ENCODE peak calls at places on chromosomes 2 and 18, in seven cellular contexts. K is mucosa of descending colon, T is sigmoid colon, D is fibroblast of lung, J is keratinocyte, B is cardiac muscle cell, G is esophagus squamous epithelium. V is an unnamed sample. For H3K4me1, the result is how much of the 10 kb centered on the place peaks cover.

GRCh38 chr2:235526166-235526565 is 32.3 kb downstream of the AGAP1 start:
- DNase-seq in B (no peak), T (no peak), J (no peak), K (no peak), D (no peak), G (no peak), V (no peak)

GRCh38 chr2:85273732-85274731 is 53.8 kb downstream of the TGOLN2 start:
- DNase-seq in G (no peak), J (peak), B (peak), T (peak), K (no peak), D (peak), V (peak)

GRCh38 chr18:48827321-48828200 is 123.2 kb downstream of the SMAD7 start:
- DNase-seq in J (no peak), T (peak), D (peak), K (peak), B (peak), G (no peak), V (no peak)

GRCh38 chr2:45275235-45275805 is 266.1 kb upstream of the SIX2 start:
- DNase-seq in K (no peak), D (peak), J (no peak), G (no peak), T (peak), B (no peak), V (no peak)

GRCh38 chr2:14424478-14425390 is 207.8 kb upstream of the LRATD1 start:
- DNase-seq in D (no peak), K (no peak), T (no peak), B (no peak), G (no peak), J (no peak), V (no peak)

GRCh38 chr2:28360066-28360741 is 32.5 kb upstream of the FOSL2 start:
- DNase-seq in J (no peak), G (no peak), K (no peak), B (no peak), T (no peak), D (no peak), V (peak)

GRCh38 chr2:238999290-238999741 is 151.4 kb downstream of the TWIST2 start:
- DNase-seq in G (no peak), B (no peak), D (peak), J (no peak), K (no peak), T (peak), V (peak)

GRCh38 chr2:173669271-173669853 is 295.8 kb downstream of the SP3 start:
- DNase-seq in B (no peak), D (peak), G (no peak), J (no peak), T (no peak), K (no peak), V (no peak)

GRCh38 chr2:129802290-129802689 is 177.2 kb upstream of the RAB6C start:
- DNase-seq in T (no peak), J (no peak), D (no peak), K (no peak), B (no peak), G (no peak), V (no peak)

GRCh38 chr18:79857082-79857661 is 59.4 kb downstream of the KCNG2 start:
- DNase-seq in J (no peak), D (peak), K (no peak), T (no peak), G (no peak), B (peak), V (no peak)

GRCh38 chr2:179596018-179596417 is 265.4 kb downstream of the ZNF385B start:
- DNase-seq in J (peak), K (no peak), G (no peak), D (peak), B (no peak), T (no peak), V (no peak)

GRCh38 chr2:157329524-157329923 is 3.9 kb upstream of the ERMN start:
- DNase-seq in B (no peak), D (no peak), G (no peak), T (no peak), J (no peak), K (peak), V (no peak)

GRCh38 chr2:196758474-196759377 is 40.8 kb downstream of the GTF3C3 start:
- DNase-seq in J (no peak), T (no peak), G (no peak), D (peak), K (no peak), B (no peak), V (no peak)

GRCh38 chr2:71748227-71748626 is 294.9 kb downstream of the DYSF start:
- DNase-seq in D (peak), K (no peak), J (no peak), T (peak), G (no peak), B (no peak), V (no peak)

GRCh38 chr18:67805261-67805660 is 288.7 kb upstream of the DSEL start:
- DNase-seq in K (no peak), G (no peak), B (no peak), T (no peak), D (no peak), J (no peak), V (no peak)

GRCh38 chr2:59176737-59177136 is 935.6 kb upstream of the FANCL start:
- DNase-seq in B (no peak), G (no peak), D (no peak), J (no peak), K (no peak), T (no peak), V (no peak)

GRCh38 chr2:55518846-55519167 is 711 bp upstream of the CFAP36 start:
- DNase-seq in J (no peak), G (no peak), D (no peak), T (no peak), K (no peak), B (peak), V (no peak)

GRCh38 chr18:76970749-76971148 is 148.4 kb downstream of the ZNF236 start:
- DNase-seq in D (no peak), K (no peak), G (no peak), T (no peak), J (no peak), B (no peak), V (no peak)

GRCh38 chr18:36265035-36265434 is 32.5 kb upstream of the FHOD3 start:
- DNase-seq in B (peak), K (no peak), D (peak), G (no peak), T (no peak), J (no peak), V (no peak)

GRCh38 chr2:230895536-230896345 is 29.3 kb downstream of the GPR55 start:
- DNase-seq in B (no peak), K (peak), D (no peak), J (no peak), T (peak), G (no peak), V (peak)

GRCh38 chr2:66682476-66682875 is 247.6 kb downstream of the MEIS1 start:
- DNase-seq in K (no peak), D (no peak), G (no peak), J (no peak), B (no peak), T (no peak), V (no peak)

GRCh38 chr2:33478968-33479691 is 2.7 kb downstream of the RASGRP3 start:
- DNase-seq in B (no peak), J (no peak), G (no peak), K (no peak), D (no peak), T (no peak), V (no peak)

GRCh38 chr2:4979127-4979526 is 713.1 kb upstream of the SOX11 start:
- DNase-seq in B (no peak), D (no peak), K (no peak), G (no peak), T (no peak), J (no peak), V (no peak)

GRCh38 chr2:60555066-60555793 is 1.8 kb upstream of the BCL11A start:
- DNase-seq in G (no peak), J (no peak), K (peak), D (peak), T (peak), B (peak), V (no peak)

GRCh38 chr2:204321910-204322765 is 223.1 kb upstream of the PARD3B start:
- DNase-seq in G (no peak), D (peak), T (no peak), B (no peak), K (no peak), J (no peak), V (no peak)

GRCh38 chr2:5766621-5767020 is 74.4 kb downstream of the SOX11 start:
- DNase-seq in D (peak), J (no peak), B (no peak), K (no peak), T (no peak), G (no peak), V (no peak)

GRCh38 chr2:134206573-134206972 is 47.3 kb upstream of the MGAT5 start:
- DNase-seq in T (no peak), G (no peak), D (peak), K (no peak), B (no peak), J (no peak), V (no peak)

GRCh38 chr2:129252781-129253460 is 726.5 kb upstream of the RAB6C start:
- DNase-seq in K (no peak), J (peak), T (no peak), B (no peak), G (no peak), D (no peak), V (no peak)

GRCh38 chr18:78716022-78716421 is 263.6 kb upstream of the SALL3 start:
- DNase-seq in T (peak), B (no peak), K (no peak), D (no peak), J (no peak), G (no peak), V (no peak)

GRCh38 chr2:168456526-168457176 is 579 bp downstream of the CERS6 start:
- DNase-seq in T (peak), B (peak), G (no peak), K (peak), J (no peak), D (peak), V (peak)

GRCh38 chr2:64924178-64924934 is 64.8 kb upstream of the SLC1A4 start:
- DNase-seq in B (no peak), T (peak), K (no peak), J (no peak), G (no peak), D (no peak), V (no peak)

GRCh38 chr2:71560286-71561011 is 107.1 kb downstream of the DYSF start:
- DNase-seq in D (no peak), T (no peak), G (no peak), B (no peak), K (no peak), J (no peak), V (no peak)

GRCh38 chr2:222900354-222900753 is 39.5 kb downstream of the ACSL3 start:
- DNase-seq in D (peak), K (no peak), B (no peak), T (no peak), G (no peak), J (no peak), V (no peak)
- H3K4me1 ChIP-seq in D (under half), K (under half), B (under half), T (under half), G (under half), J (under half), V (under half)

GRCh38 chr2:125085904-125086303 is 1060.8 kb downstream of the CNTNAP5 start:
- DNase-seq in J (no peak), G (no peak), T (no peak), D (no peak), K (no peak), B (no peak), V (no peak)

DNA sequence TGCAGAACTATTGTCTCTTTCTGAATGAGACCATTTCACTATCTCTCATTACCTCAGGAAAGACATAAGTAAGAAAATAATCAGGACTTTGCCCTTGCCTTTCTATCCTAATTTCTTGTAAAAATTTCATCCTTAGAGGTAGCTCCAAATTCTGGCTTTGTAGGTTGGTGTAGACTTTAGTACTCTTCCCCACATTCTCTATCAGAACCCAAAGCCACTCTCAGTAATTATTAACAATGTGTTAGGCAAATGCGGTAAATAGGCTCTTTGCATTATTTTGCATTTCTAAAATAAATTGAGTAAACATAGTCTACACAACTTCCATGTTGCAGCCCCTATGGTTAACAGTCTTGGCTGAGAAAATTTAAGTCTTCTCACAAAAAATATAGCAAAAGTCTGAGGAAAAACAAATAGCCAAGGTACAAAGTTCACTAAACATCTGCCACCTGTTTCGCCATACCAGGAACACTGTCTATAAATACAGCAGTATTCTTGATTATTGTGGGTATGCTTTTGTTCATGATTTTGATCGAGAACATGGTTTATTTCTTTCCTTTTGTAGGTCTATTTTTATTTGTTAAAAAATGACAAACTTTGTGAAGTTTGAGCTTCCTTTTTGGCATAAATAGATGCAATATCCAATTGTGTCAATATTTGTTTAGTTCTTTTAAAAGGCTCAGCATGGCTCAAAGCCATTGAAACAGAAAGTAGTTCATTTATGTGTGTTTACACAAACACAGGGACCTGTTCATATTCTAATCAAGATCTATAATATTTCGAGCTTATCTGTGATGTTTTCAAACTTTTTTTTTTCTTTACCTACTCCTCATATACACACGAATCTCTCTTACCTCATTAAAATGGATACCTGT is 1061.5 kb downstream of the CNTNAP5 start:
- DNase-seq in K (no peak), J (no peak), D (no peak), G (no peak), B (no peak), T (no peak), V (no peak)
- H3K4me3 ChIP-seq in K (no peak), J (no peak), D (no peak), G (no peak), B (no peak), T (no peak), V (no peak)

DNA sequence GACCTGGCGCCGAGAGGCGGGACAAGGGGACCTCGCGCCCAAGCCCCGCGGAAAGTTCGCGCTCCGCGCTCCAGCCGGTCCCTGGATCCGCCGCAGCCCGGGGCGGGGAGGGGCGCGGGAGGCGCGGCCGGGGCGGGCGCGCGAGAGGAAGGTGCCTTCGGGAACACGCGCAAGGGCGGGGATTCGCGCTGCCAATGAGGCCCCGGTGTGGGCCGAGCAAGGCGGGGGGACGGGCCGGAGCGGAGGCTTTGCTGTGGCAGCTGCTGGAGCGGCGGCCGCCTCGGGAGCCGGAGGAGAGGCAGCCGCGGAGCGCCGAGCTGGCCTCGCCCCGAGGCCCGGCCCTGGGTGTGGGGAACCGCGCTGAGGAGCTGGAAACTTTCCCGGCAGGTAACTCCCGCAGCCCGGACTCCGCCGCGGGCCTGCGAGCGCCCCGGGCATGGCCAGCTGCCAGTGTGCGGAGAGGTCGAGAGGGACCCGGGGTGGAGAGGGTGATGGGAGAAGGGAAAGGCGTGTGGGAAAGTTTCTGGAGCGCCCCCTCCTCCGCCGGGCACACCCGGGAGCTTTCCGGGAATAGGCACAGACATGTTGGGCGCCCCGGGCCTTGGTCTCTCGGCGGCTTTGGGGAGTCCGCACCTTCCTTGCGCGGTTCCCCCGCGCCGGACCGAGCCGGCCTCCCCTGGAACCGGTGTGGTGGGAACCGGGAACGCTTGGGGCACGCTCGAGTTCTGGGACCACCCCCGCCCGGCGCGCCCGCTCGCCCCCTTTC is at the start of gene TANC1:
- DNase-seq in T (peak), K (peak), G (peak), D (peak), J (no peak), B (peak), V (peak)
- TF ChIP-seq CTCF in T (no peak), K (no peak), G (no peak), D (no peak), J (no peak), B (peak), V (no peak)

GRCh38 chr18:9106800-9107574 is 4.5 kb downstream of the NDUFV2 start:
- DNase-seq in T (no peak), J (no peak), K (no peak), B (no peak), D (no peak), G (no peak), V (no peak)
- H3K4me1 ChIP-seq in T (under half), J (under half), K (half or more), B (half or more), D (under half), G (half or more), V (under half)

GRCh38 chr2:20537423-20538307 is 90.8 kb downstream of the RHOB start:
- DNase-seq in J (no peak), D (no peak), T (no peak), G (no peak), B (no peak), K (no peak), V (no peak)
- H3K4me3 ChIP-seq in J (no peak), D (no peak), T (no peak), G (no peak), B (no peak), K (no peak), V (no peak)

DNA sequence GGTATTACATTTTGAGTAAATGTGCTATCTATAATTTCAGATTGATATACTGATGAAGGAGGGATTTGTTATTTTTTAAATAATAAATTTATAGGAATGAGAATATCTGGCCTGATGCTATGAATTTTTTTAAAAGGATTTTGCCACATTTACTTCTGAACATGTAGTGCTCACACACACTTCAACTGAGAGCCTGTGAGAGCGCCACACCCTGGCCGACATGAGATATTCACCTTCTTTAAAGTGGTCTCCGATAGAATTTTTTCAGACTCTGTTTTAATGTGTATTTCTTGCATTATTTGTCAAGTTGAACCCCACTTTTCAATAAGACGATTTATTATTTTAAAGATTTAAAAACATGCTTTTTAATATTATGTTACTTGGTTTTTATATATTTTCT is 813.3 kb downstream of the DCC start:
- DNase-seq in K (peak), D (no peak), J (no peak), G (no peak), B (peak), T (no peak), V (no peak)
- TF ChIP-seq CTCF in K (no peak), D (no peak), J (no peak), G (no peak), B (peak), T (no peak), V (no peak)

V was measured in ovary.